ENCODE peak calls at places on chromosomes 5 and 9, in five cellular contexts. One of them, this sample, is unnamed. For H3K9me3, the result is how much of the 10 kb centered on the place peaks cover.

GRCh38 chr9:113754739-113755138 is 121.4 kb upstream of the ZNF618 start:
- DNase-seq in neuronal stem cell: no peak
- DNase-seq in IMR-90: no peak
- DNase-seq in mesenchymal stem cell: no peak
- DNase-seq in H9: no peak
- DNase-seq in this sample: no peak

GRCh38 chr5:71748360-71748759 is 29.3 kb downstream of the CARTPT start:
- DNase-seq in IMR-90: no peak
- DNase-seq in mesenchymal stem cell: no peak
- DNase-seq in H9: no peak
- DNase-seq in neuronal stem cell: no peak
- DNase-seq in this sample: no peak

GRCh38 chr9:119036969-119037368 is 332.3 kb downstream of the BRINP1 start:
- DNase-seq in H9: no peak
- DNase-seq in mesenchymal stem cell: no peak
- DNase-seq in neuronal stem cell: no peak
- DNase-seq in IMR-90: no peak
- DNase-seq in this sample: no peak

GRCh38 chr5:13976867-13977479 is 32.5 kb upstream of the DNAH5 start:
- DNase-seq in IMR-90: peak
- DNase-seq in mesenchymal stem cell: peak
- DNase-seq in neuronal stem cell: peak
- DNase-seq in H9: no peak
- DNase-seq in this sample: peak

GRCh38 chr5:102539598-102539997 is 40.8 kb upstream of the SLCO6A1 start:
- DNase-seq in mesenchymal stem cell: no peak
- DNase-seq in H9: no peak
- DNase-seq in neuronal stem cell: no peak
- DNase-seq in IMR-90: no peak
- DNase-seq in this sample: no peak

GRCh38 chr9:95316274-95316673 is 1.2 kb downstream of the FANCC start:
- DNase-seq in IMR-90: no peak
- DNase-seq in H9: no peak
- DNase-seq in neuronal stem cell: no peak
- DNase-seq in mesenchymal stem cell: no peak
- DNase-seq in this sample: no peak

GRCh38 chr9:107242073-107243063 is 40.7 kb upstream of the RAD23B start:
- DNase-seq in neuronal stem cell: no peak
- DNase-seq in IMR-90: peak
- DNase-seq in H9: no peak
- DNase-seq in mesenchymal stem cell: peak
- DNase-seq in this sample: no peak

GRCh38 chr5:134086943-134087305 is 27.6 kb upstream of the TCF7 start:
- DNase-seq in IMR-90: no peak
- DNase-seq in mesenchymal stem cell: no peak
- DNase-seq in neuronal stem cell: no peak
- DNase-seq in H9: peak
- DNase-seq in this sample: no peak

GRCh38 chr5:139241139-139241538 is 43.0 kb upstream of the SIL1 start:
- DNase-seq in neuronal stem cell: no peak
- DNase-seq in mesenchymal stem cell: no peak
- DNase-seq in H9: no peak
- DNase-seq in IMR-90: no peak
- DNase-seq in this sample: no peak

GRCh38 chr5:78482948-78483347 is 122.5 kb downstream of the SCAMP1 start:
- DNase-seq in mesenchymal stem cell: no peak
- DNase-seq in neuronal stem cell: no peak
- DNase-seq in H9: no peak
- DNase-seq in IMR-90: no peak
- DNase-seq in this sample: no peak

GRCh38 chr9:77710276-77710675 is 62.2 kb upstream of the GNA14 start:
- DNase-seq in mesenchymal stem cell: peak
- DNase-seq in H9: no peak
- DNase-seq in neuronal stem cell: no peak
- DNase-seq in IMR-90: no peak
- DNase-seq in this sample: peak

GRCh38 chr5:72386639-72387038 is 66.5 kb downstream of the PTCD2 start:
- DNase-seq in H9: no peak
- DNase-seq in IMR-90: no peak
- DNase-seq in neuronal stem cell: no peak
- DNase-seq in mesenchymal stem cell: no peak
- DNase-seq in this sample: no peak

GRCh38 chr5:68423154-68423811 is 207.7 kb downstream of the PIK3R1 start:
- DNase-seq in mesenchymal stem cell: peak
- DNase-seq in IMR-90: no peak
- DNase-seq in H9: no peak
- DNase-seq in neuronal stem cell: no peak
- DNase-seq in this sample: no peak

GRCh38 chr5:124515494-124516222 is 230.8 kb downstream of the ZNF608 start:
- DNase-seq in IMR-90: no peak
- DNase-seq in neuronal stem cell: no peak
- DNase-seq in H9: no peak
- DNase-seq in mesenchymal stem cell: no peak
- DNase-seq in this sample: no peak

GRCh38 chr5:124514966-124515365 is 231.5 kb downstream of the ZNF608 start:
- DNase-seq in IMR-90: no peak
- DNase-seq in neuronal stem cell: no peak
- DNase-seq in mesenchymal stem cell: no peak
- DNase-seq in H9: no peak
- DNase-seq in this sample: no peak

GRCh38 chr5:124513216-124513615 is 233.2 kb downstream of the ZNF608 start:
- DNase-seq in neuronal stem cell: no peak
- DNase-seq in mesenchymal stem cell: peak
- DNase-seq in IMR-90: peak
- DNase-seq in H9: no peak
- DNase-seq in this sample: no peak

GRCh38 chr5:124511791-124512190 is 234.6 kb downstream of the ZNF608 start:
- DNase-seq in H9: no peak
- DNase-seq in neuronal stem cell: no peak
- DNase-seq in IMR-90: peak
- DNase-seq in mesenchymal stem cell: no peak
- DNase-seq in this sample: no peak

DNA sequence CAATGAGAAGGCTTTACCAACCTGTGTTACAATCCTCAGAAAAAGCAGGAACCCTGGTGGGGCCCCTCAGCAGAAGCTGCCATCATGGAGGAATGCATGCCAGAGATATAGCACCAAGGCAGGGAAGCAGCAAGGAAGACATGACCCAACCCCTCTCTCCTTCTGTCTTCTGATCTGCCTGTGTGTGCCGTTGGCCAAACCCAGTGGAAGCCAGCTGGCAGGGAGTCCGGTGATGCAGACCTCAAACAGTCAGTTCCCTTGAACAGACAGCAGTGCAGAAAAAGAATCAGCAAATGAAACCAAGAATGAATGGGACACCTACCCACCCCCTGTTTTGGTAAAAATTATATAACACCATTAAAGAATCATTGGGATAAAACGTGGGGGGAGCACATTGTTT is 234.2 kb downstream of the ZNF608 start:
- DNase-seq in H9: no peak
- DNase-seq in IMR-90: peak
- DNase-seq in mesenchymal stem cell: no peak
- DNase-seq in neuronal stem cell: no peak
- DNase-seq in this sample: no peak
- H3K14ac ChIP-seq in H9: no peak
- H3K14ac ChIP-seq in IMR-90: no peak
- H3K14ac ChIP-seq in mesenchymal stem cell: no peak
- H3K14ac ChIP-seq in neuronal stem cell: no peak
- H3K14ac ChIP-seq in this sample: no peak

GRCh38 chr9:117868594-117868993 is 164.4 kb downstream of the TLR4 start:
- DNase-seq in neuronal stem cell: no peak
- DNase-seq in IMR-90: no peak
- DNase-seq in H9: no peak
- DNase-seq in mesenchymal stem cell: no peak
- DNase-seq in this sample: no peak
- H3K9me3 ChIP-seq in neuronal stem cell: under half
- H3K9me3 ChIP-seq in IMR-90: under half
- H3K9me3 ChIP-seq in H9: under half
- H3K9me3 ChIP-seq in mesenchymal stem cell: under half
- H3K9me3 ChIP-seq in this sample: under half

DNA sequence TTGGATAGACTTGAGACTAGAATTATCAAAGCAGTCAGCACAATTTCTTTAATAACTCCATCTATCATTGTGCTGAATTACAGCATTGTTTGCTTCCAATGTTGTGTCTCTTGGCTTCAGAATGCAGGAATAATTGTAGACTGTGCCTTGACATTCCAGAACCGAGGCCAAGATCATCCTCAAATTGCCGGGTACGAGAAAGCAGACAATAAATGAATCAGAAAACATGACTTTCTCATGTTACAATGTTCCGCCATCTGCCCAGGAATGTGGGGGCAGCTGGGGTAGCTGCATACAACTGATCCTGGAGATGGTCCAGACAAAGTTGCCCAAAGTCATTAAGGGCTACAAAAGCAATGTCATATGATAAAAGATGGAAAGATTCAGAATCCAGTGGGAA is 206.2 kb upstream of the SGCD start:
- DNase-seq in IMR-90: no peak
- DNase-seq in neuronal stem cell: no peak
- DNase-seq in mesenchymal stem cell: no peak
- DNase-seq in H9: no peak
- DNase-seq in this sample: no peak
- H2BK120ac ChIP-seq in IMR-90: peak
- H2BK120ac ChIP-seq in neuronal stem cell: no peak
- H2BK120ac ChIP-seq in mesenchymal stem cell: no peak
- H2BK120ac ChIP-seq in H9: no peak
- H2BK120ac ChIP-seq in this sample: no peak

DNA sequence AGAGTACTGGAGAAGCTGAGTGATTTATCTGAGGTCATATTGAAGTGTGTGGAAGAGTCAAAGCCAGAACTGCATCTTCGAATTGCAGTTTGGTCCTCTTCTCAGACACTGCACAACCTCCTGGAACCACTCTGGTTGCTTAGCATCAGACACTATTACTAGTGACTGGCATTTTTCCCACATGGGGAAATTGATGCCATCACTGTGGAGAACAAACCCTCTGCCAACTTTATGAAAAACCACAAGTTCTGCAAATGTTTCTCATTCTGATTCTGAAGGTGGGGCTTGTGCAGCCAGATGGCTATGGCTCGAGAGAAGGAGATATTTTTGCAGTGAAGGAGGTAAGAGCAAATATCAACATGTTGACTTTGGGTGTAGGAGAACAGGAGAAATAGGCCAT is 67.2 kb downstream of the KCTD16 start:
- DNase-seq in mesenchymal stem cell: no peak
- DNase-seq in neuronal stem cell: no peak
- DNase-seq in H9: no peak
- DNase-seq in IMR-90: no peak
- DNase-seq in this sample: no peak
- H3K14ac ChIP-seq in mesenchymal stem cell: no peak
- H3K14ac ChIP-seq in neuronal stem cell: no peak
- H3K14ac ChIP-seq in H9: no peak
- H3K14ac ChIP-seq in IMR-90: no peak
- H3K14ac ChIP-seq in this sample: no peak

DNA sequence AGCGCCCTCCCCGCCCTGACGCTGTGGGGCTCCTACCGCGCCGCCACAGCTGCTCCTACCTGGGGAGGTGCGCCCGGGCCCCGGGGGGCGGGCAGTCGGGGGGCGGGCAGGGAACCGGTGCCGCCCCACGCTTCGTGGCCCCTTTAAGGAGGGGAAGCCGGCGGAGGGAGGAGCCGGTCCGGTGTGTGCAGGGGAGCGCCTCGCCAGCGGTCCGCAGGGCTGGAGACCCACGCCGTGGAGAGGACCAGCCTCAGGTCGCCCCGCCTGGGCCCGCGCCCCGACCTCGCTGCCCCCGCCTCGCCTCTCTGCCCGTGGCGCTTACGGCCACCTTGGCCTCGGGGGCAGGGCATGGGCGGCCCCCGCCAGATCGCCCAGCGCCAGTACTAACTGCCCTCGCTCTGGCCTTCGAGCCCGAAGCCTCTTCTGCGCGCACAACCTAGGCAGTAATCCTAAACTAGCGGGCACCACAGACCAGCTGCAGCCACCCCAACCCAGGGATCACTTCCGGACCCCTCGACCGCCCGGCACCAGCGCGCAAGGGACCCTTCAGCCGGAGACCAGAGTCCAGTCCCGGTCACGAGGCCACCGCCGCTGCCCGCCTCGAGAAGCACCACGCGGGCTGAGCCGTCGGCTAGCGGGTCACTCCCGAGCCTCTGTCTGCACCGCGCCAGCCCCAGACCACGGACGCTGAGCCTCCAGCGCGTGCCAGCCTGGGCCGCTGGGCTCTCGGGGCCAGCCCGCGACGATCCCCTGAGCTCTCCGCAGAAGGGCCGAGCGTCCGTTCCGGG is at the start of gene FOXE1:
- DNase-seq in H9: peak
- DNase-seq in mesenchymal stem cell: no peak
- DNase-seq in IMR-90: no peak
- DNase-seq in neuronal stem cell: peak
- DNase-seq in this sample: no peak
- H3K9me3 ChIP-seq in H9: under half
- H3K9me3 ChIP-seq in mesenchymal stem cell: under half
- H3K9me3 ChIP-seq in IMR-90: under half
- H3K9me3 ChIP-seq in neuronal stem cell: under half
- H3K9me3 ChIP-seq in this sample: under half

GRCh38 chr5:141757402-141757801 is 75.4 kb upstream of the ARAP3 start:
- DNase-seq in mesenchymal stem cell: peak
- DNase-seq in IMR-90: peak
- DNase-seq in neuronal stem cell: no peak
- DNase-seq in H9: peak
- DNase-seq in this sample: peak

GRCh38 chr5:141760753-141761152 is 78.7 kb upstream of the ARAP3 start:
- DNase-seq in neuronal stem cell: no peak
- DNase-seq in mesenchymal stem cell: no peak
- DNase-seq in IMR-90: no peak
- DNase-seq in H9: no peak
- DNase-seq in this sample: no peak

GRCh38 chr5:141756196-141756595 is 74.2 kb upstream of the ARAP3 start:
- DNase-seq in IMR-90: no peak
- DNase-seq in H9: no peak
- DNase-seq in neuronal stem cell: no peak
- DNase-seq in mesenchymal stem cell: no peak
- DNase-seq in this sample: no peak

GRCh38 chr5:141760193-141760592 is 78.2 kb upstream of the ARAP3 start:
- DNase-seq in IMR-90: no peak
- DNase-seq in H9: no peak
- DNase-seq in neuronal stem cell: no peak
- DNase-seq in mesenchymal stem cell: no peak
- DNase-seq in this sample: no peak

GRCh38 chr5:141758316-141758965 is 76.4 kb upstream of the ARAP3 start:
- DNase-seq in mesenchymal stem cell: no peak
- DNase-seq in neuronal stem cell: peak
- DNase-seq in IMR-90: no peak
- DNase-seq in H9: peak
- DNase-seq in this sample: no peak
- H2BK120ac ChIP-seq in mesenchymal stem cell: no peak
- H2BK120ac ChIP-seq in neuronal stem cell: peak
- H2BK120ac ChIP-seq in IMR-90: no peak
- H2BK120ac ChIP-seq in H9: no peak
- H2BK120ac ChIP-seq in this sample: no peak

GRCh38 chr5:74865799-74866652 is at the start of gene FAM169A:
- DNase-seq in neuronal stem cell: peak
- DNase-seq in IMR-90: peak
- DNase-seq in H9: peak
- DNase-seq in mesenchymal stem cell: peak
- DNase-seq in this sample: no peak
- H3K14ac ChIP-seq in neuronal stem cell: peak
- H3K14ac ChIP-seq in IMR-90: no peak
- H3K14ac ChIP-seq in H9: peak
- H3K14ac ChIP-seq in mesenchymal stem cell: no peak
- H3K14ac ChIP-seq in this sample: peak

GRCh38 chr5:158205992-158206391 is 347.0 kb upstream of the CLINT1 start:
- DNase-seq in H9: no peak
- DNase-seq in mesenchymal stem cell: no peak
- DNase-seq in IMR-90: no peak
- DNase-seq in neuronal stem cell: no peak
- DNase-seq in this sample: peak
- H3K9me3 ChIP-seq in H9: under half
- H3K9me3 ChIP-seq in mesenchymal stem cell: under half
- H3K9me3 ChIP-seq in IMR-90: under half
- H3K9me3 ChIP-seq in neuronal stem cell: under half
- H3K9me3 ChIP-seq in this sample: under half

This sample was measured in trophoblast cell.